ENCODE peak calls at places on chromosomes 7 and 10, in five cellular contexts. T, Y, A, J and B are unnamed samples.

GRCh38 chr7:22728416-22729029 is 1.5 kb downstream of the IL6 start:
- DNase-seq in T (no peak), Y (peak), A (no peak), J (peak), B (no peak)

GRCh38 chr7:28301148-28301641 is 111.1 kb upstream of the CREB5 start:
- DNase-seq in T (peak), Y (peak), A (no peak), J (peak), B (no peak)

GRCh38 chr10:6995846-6996245 is 415.0 kb downstream of the SFMBT2 start:
- DNase-seq in T (no peak), Y (peak), A (no peak), J (no peak), B (no peak)

GRCh38 chr10:19816420-19817250 is at the start of gene PLXDC2:
- DNase-seq in T (peak), Y (peak), A (no peak), J (peak), B (no peak)

GRCh38 chr10:114905450-114905849 is 32.5 kb upstream of the TRUB1 start:
- DNase-seq in T (peak), Y (peak), A (no peak), J (peak), B (no peak)

GRCh38 chr10:78875331-78875877 is 193.4 kb upstream of the ZMIZ1 start:
- DNase-seq in T (no peak), Y (no peak), A (no peak), J (no peak), B (no peak)

GRCh38 chr7:121604627-121605296 is 208.7 kb upstream of the FAM3C start:
- DNase-seq in T (peak), Y (peak), A (no peak), J (no peak), B (no peak)

GRCh38 chr7:11458736-11459483 is 373.1 kb downstream of the THSD7A start:
- DNase-seq in T (peak), Y (peak), A (no peak), J (peak), B (no peak)

GRCh38 chr7:158110661-158111555 is 476.7 kb downstream of the PTPRN2 start:
- DNase-seq in T (peak), Y (no peak), A (no peak), J (peak), B (no peak)

GRCh38 chr7:44196450-44196872 is 4.3 kb upstream of the YKT6 start:
- DNase-seq in T (peak), Y (peak), A (no peak), J (peak), B (no peak)

GRCh38 chr7:142697270-142697669 is 52.0 kb upstream of the PRSS1 start:
- DNase-seq in T (no peak), Y (no peak), A (no peak), J (no peak), B (no peak)

GRCh38 chr10:72285972-72286521 is 12.3 kb downstream of the DDIT4 start:
- DNase-seq in T (peak), Y (no peak), A (no peak), J (no peak), B (no peak)

GRCh38 chr10:17286562-17287089 is 58.6 kb downstream of the VIM start:
- DNase-seq in T (no peak), Y (no peak), A (no peak), J (no peak), B (no peak)

GRCh38 chr7:2718703-2718965 is 30.6 kb downstream of the AMZ1 start:
- DNase-seq in T (no peak), Y (no peak), A (no peak), J (no peak), B (no peak)